ENCODE peak calls at places on chromosomes 11 and 22, in five cellular contexts. K, T, Y, M and G are unnamed samples.
A peak's percentile ranks its signal among the peaks of the same experiment; 100 is the strongest.

GRCh38 chr11:108854366-108854765 is 189.5 kb downstream of the DDX10 start:
- DNase-seq in K (no peak), Y (peak; percentile 35), T (no peak), M (peak; percentile 55), G (no peak)

GRCh38 chr11:2783536-2784082 is 83.8 kb upstream of the KCNQ1OT1 start:
- DNase-seq in Y (no peak), K (no peak), M (no peak), T (no peak), G (no peak)

GRCh38 chr11:47060807-47061206 is 115.9 kb downstream of the ARFGAP2 start:
- DNase-seq in M (peak; percentile 73), Y (no peak), K (peak; percentile 48), T (no peak), G (no peak)

GRCh38 chr11:119377112-119377901 is 4.2 kb downstream of the USP2 start:
- DNase-seq in K (no peak), T (no peak), Y (peak; percentile 49), M (no peak), G (no peak)

GRCh38 chr11:35148163-35148562 is 9.2 kb downstream of the CD44 start:
- DNase-seq in Y (no peak), K (no peak), T (no peak), M (no peak), G (no peak)

GRCh38 chr22:43658823-43659222 is 153.3 kb downstream of the EFCAB6 start:
- DNase-seq in Y (no peak), M (peak; percentile 1), T (no peak), K (no peak), G (no peak)

GRCh38 chr22:29480262-29480511 is 169 bp downstream of the NEFH start:
- DNase-seq in T (no peak), K (no peak), Y (no peak), M (no peak), G (no peak)

GRCh38 chr11:34250732-34251639 is 106.8 kb downstream of the ABTB2 start:
- DNase-seq in Y (peak; percentile 87), M (peak; percentile 25), K (peak; percentile 34), T (peak; percentile 13), G (peak; percentile 61)

GRCh38 chr22:27097933-27098332 is 440.5 kb downstream of the MIAT start:
- DNase-seq in K (no peak), M (no peak), Y (peak; percentile 18), T (no peak), G (no peak)

GRCh38 chr11:114192841-114193389 is 103.3 kb upstream of the NNMT start:
- DNase-seq in T (no peak), K (no peak), Y (no peak), M (peak; percentile 48), G (no peak)

GRCh38 chr11:124656759-124657627 is 16.5 kb downstream of the SIAE start:
- DNase-seq in M (peak; percentile 63), K (peak; percentile 35), T (no peak), Y (peak; percentile 17), G (no peak)

GRCh38 chr11:78715639-78716311 is 141.1 kb upstream of the NARS2 start:
- DNase-seq in M (peak; percentile 66), K (peak; percentile 25), Y (peak; percentile 99), T (no peak), G (peak; percentile 18)

GRCh38 chr11:116881153-116881552 is 43.7 kb upstream of the APOA1 start:
- DNase-seq in M (no peak), Y (no peak), T (no peak), K (no peak), G (no peak)

GRCh38 chr11:12318791-12319733 is 58.3 kb upstream of the PARVA start:
- DNase-seq in Y (no peak), T (no peak), K (peak; percentile 51), M (no peak), G (no peak)

GRCh38 chr11:79430280-79430679 is 10.6 kb downstream of the TENM4 start:
- DNase-seq in Y (no peak), K (no peak), M (no peak), T (no peak), G (no peak)

GRCh38 chr11:131910491-131911387 is 540.3 kb downstream of the NTM start:
- DNase-seq in K (peak; percentile 48), Y (peak; percentile 53), T (no peak), M (peak; percentile 52), G (no peak)

GRCh38 chr22:43308451-43309235 is 34.5 kb downstream of the SCUBE1 start:
- DNase-seq in K (no peak), M (no peak), T (no peak), Y (no peak), G (no peak)

GRCh38 chr11:107457205-107457557 is 444 bp downstream of the CWF19L2 start:
- DNase-seq in K (peak; percentile 9), Y (peak; percentile 34), T (no peak), M (no peak), G (no peak)

GRCh38 chr22:26646158-26646557 is 11.2 kb upstream of the MIAT start:
- DNase-seq in K (peak; percentile 27), Y (no peak), T (no peak), M (peak; percentile 47), G (no peak)

GRCh38 chr22:20569059-20570058 is 61.9 kb downstream of the MED15 start:
- DNase-seq in Y (peak; percentile 96), T (peak; percentile 75), K (peak; percentile 96), M (peak; percentile 98), G (peak; percentile 78)

GRCh38 chr11:124762077-124762623 is at the start of gene ESAM:
- DNase-seq in M (no peak), T (peak; percentile 48), Y (peak; percentile 38), K (no peak), G (peak; percentile 64)

GRCh38 chr11:79485694-79486093 is 44.9 kb upstream of the TENM4 start:
- DNase-seq in T (no peak), K (no peak), M (no peak), Y (no peak), G (no peak)

GRCh38 chr11:278001-278951 is at the start of gene NLRP6:
- DNase-seq in K (no peak), Y (no peak), M (no peak), T (no peak), G (no peak)

GRCh38 chr11:45252134-45252856 is 33.8 kb downstream of the SYT13 start:
- DNase-seq in K (peak; percentile 20), Y (peak; percentile 75), M (no peak), T (no peak), G (no peak)

GRCh38 chr22:40462195-40462988 is 92.0 kb downstream of the SGSM3 start:
- DNase-seq in T (no peak), M (no peak), K (no peak), Y (no peak), G (peak; percentile 22)